ENCODE peak calls at places on chromosomes 7 and 10, in eight cellular contexts. M is LoVo; P is retina; G is amniotic stem cell; H is RWPE1; N is GM20000; F is Caki2; S is activated CD8-positive, alpha-beta memory T cell treated with anti-CD3 and anti-CD28 coated beads for 1 hour. Q is an unnamed sample.

GRCh38 chr10:51178634-51179033 is 104.3 kb downstream of the PRKG1 start:
- DNase-seq in G (no peak), H (no peak), P (no peak), M (no peak), F (no peak), S (no peak), N (no peak), Q (no peak)

GRCh38 chr10:37707829-37708578 is 149.4 kb downstream of the ZNF248 start:
- DNase-seq in F (no peak), G (no peak), H (no peak), M (no peak), S (no peak), P (no peak), N (no peak), Q (no peak)

GRCh38 chr7:142896741-142897379 is 11.3 kb upstream of the TRPV6 start:
- DNase-seq in S (no peak), P (no peak), F (no peak), N (no peak), H (no peak), M (no peak), G (no peak), Q (no peak)

GRCh38 chr7:131995324-131995723 is 438.9 kb upstream of the PODXL start:
- DNase-seq in G (no peak), P (no peak), F (no peak), H (no peak), N (no peak), S (no peak), M (no peak), Q (no peak)

GRCh38 chr10:80498833-80499671 is 38.6 kb upstream of the SH2D4B start:
- DNase-seq in S (peak), G (peak), N (no peak), P (peak), H (peak), M (peak), F (peak), Q (peak)

GRCh38 chr7:147483634-147484292 is 1106.8 kb upstream of the C7orf33 start:
- DNase-seq in F (no peak), G (peak), M (no peak), N (no peak), S (no peak), H (no peak), P (no peak), Q (no peak)

GRCh38 chr10:123972481-123973401 is 81.1 kb upstream of the CPXM2 start:
- DNase-seq in G (no peak), N (no peak), M (no peak), S (no peak), H (no peak), P (peak), F (no peak), Q (no peak)

GRCh38 chr7:47239034-47239433 is 342.9 kb downstream of the TNS3 start:
- DNase-seq in P (no peak), S (no peak), G (no peak), M (no peak), H (no peak), N (no peak), F (no peak), Q (no peak)

GRCh38 chr7:149669121-149669818 is 104.1 kb downstream of the ZNF467 start:
- DNase-seq in S (no peak), F (peak), G (no peak), M (no peak), N (no peak), P (no peak), H (no peak), Q (no peak)

GRCh38 chr10:90947025-90947960 is 26.4 kb upstream of the ANKRD1 start:
- DNase-seq in H (no peak), N (peak), M (no peak), G (no peak), F (no peak), P (no peak), S (no peak), Q (no peak)

GRCh38 chr7:149794665-149795064 is 21.3 kb upstream of the ZNF467 start:
- DNase-seq in H (no peak), G (no peak), F (no peak), N (no peak), S (no peak), P (no peak), M (no peak), Q (no peak)

GRCh38 chr10:13439771-13440708 is 88.8 kb downstream of the BEND7 start:
- DNase-seq in H (peak), M (peak), P (peak), S (peak), F (peak), G (peak), N (peak), Q (peak)

GRCh38 chr7:130488376-130489139 is 3.3 kb upstream of the MEST start:
- DNase-seq in N (no peak), S (no peak), P (no peak), M (no peak), G (no peak), F (no peak), H (no peak), Q (no peak)

GRCh38 chr7:112207106-112207592 is 654 bp downstream of the ZNF277 start:
- DNase-seq in P (no peak), G (no peak), H (peak), F (peak), M (peak), S (no peak), N (peak), Q (no peak)

GRCh38 chr10:87038786-87039185 is 18.7 kb downstream of the FAM25A start:
- DNase-seq in H (peak), M (no peak), F (no peak), G (no peak), N (no peak), S (no peak), P (no peak), Q (no peak)

GRCh38 chr10:43262043-43262901 is 4.6 kb downstream of the RASGEF1A start:
- DNase-seq in H (no peak), G (no peak), F (no peak), P (peak), S (no peak), M (no peak), N (no peak), Q (no peak)

GRCh38 chr7:157087646-157088045 is 51.1 kb upstream of the UBE3C start:
- DNase-seq in M (no peak), H (no peak), S (no peak), G (no peak), N (no peak), P (no peak), F (no peak), Q (no peak)

GRCh38 chr7:135193615-135194081 is 17.7 kb downstream of the WDR91 start:
- DNase-seq in F (no peak), P (no peak), N (no peak), M (no peak), H (no peak), S (no peak), G (peak), Q (no peak)

GRCh38 chr10:75203724-75204123 is 6.9 kb upstream of the VDAC2 start:
- DNase-seq in H (no peak), G (no peak), M (no peak), F (no peak), P (no peak), S (no peak), N (no peak), Q (no peak)

GRCh38 chr7:20199015-20199737 is 18.0 kb downstream of the MACC1 start:
- DNase-seq in M (peak), N (peak), G (no peak), H (peak), P (no peak), S (no peak), F (peak), Q (no peak)

GRCh38 chr7:41010967-41011366 is 691.9 kb downstream of the INHBA start:
- DNase-seq in F (no peak), P (no peak), M (no peak), G (no peak), H (no peak), N (no peak), S (no peak), Q (no peak)

GRCh38 chr7:155665957-155666287 is 21.5 kb downstream of the RBM33 start:
- DNase-seq in H (peak), F (peak), S (no peak), M (no peak), P (no peak), N (no peak), G (peak), Q (no peak)

GRCh38 chr10:61757525-61758397 is 95.0 kb downstream of the CABCOCO1 start:
- DNase-seq in H (no peak), S (no peak), F (peak), M (peak), N (no peak), P (no peak), G (no peak), Q (no peak)

GRCh38 chr10:22427101-22427500 is 81.8 kb downstream of the SPAG6 start:
- DNase-seq in S (no peak), P (no peak), G (no peak), H (peak), M (no peak), F (peak), N (no peak), Q (no peak)

GRCh38 chr10:43383204-43383971 is 12.0 kb downstream of the FXYD4 start:
- DNase-seq in P (no peak), M (no peak), F (no peak), H (no peak), N (no peak), G (no peak), S (no peak), Q (no peak)

GRCh38 chr10:44205072-44205471 is 179.8 kb downstream of the CXCL12 start:
- DNase-seq in S (no peak), M (no peak), H (no peak), F (no peak), N (no peak), G (no peak), P (no peak), Q (no peak)

GRCh38 chr7:23458044-23458443 is 12.2 kb downstream of the IGF2BP3 start:
- DNase-seq in S (no peak), P (no peak), F (no peak), M (no peak), N (no peak), H (no peak), G (no peak), Q (no peak)

GRCh38 chr10:52649471-52649870 is 123.1 kb downstream of the MBL2 start:
- DNase-seq in F (no peak), M (no peak), N (no peak), G (no peak), S (no peak), P (no peak), H (no peak), Q (no peak)

GRCh38 chr10:128040681-128041080 is 85.5 kb downstream of the MKI67 start:
- DNase-seq in H (no peak), S (no peak), M (no peak), G (no peak), N (no peak), F (no peak), P (no peak), Q (no peak)